ENCODE peak calls at places on chromosomes 11 and 22, in six cellular contexts. One of them, this sample, is unnamed. For H3K27me3, the result is how much of the 10 kb centered on the place peaks cover.

GRCh38 chr11:8110396-8110795 is 29.4 kb downstream of the TUB start:
- DNase-seq in upper lobe of right lung: no peak
- DNase-seq in lower lobe of right lung: no peak
- DNase-seq in H9: no peak
- DNase-seq in fibroblast of lung: no peak
- DNase-seq in CD8-positive, alpha-beta T cell: no peak
- DNase-seq in this sample: no peak

GRCh38 chr22:37330200-37331033 is 48.1 kb downstream of the CYTH4 start:
- DNase-seq in upper lobe of right lung: peak
- DNase-seq in lower lobe of right lung: no peak
- DNase-seq in H9: peak
- DNase-seq in fibroblast of lung: peak
- DNase-seq in CD8-positive, alpha-beta T cell: no peak
- DNase-seq in this sample: peak

GRCh38 chr22:19455033-19455432 is 7.5 kb upstream of the C22orf39 start:
- DNase-seq in upper lobe of right lung: no peak
- DNase-seq in lower lobe of right lung: no peak
- DNase-seq in H9: no peak
- DNase-seq in fibroblast of lung: no peak
- DNase-seq in CD8-positive, alpha-beta T cell: no peak
- DNase-seq in this sample: no peak

GRCh38 chr11:64793271-64794160 is 9.5 kb downstream of the MAP4K2 start:
- DNase-seq in upper lobe of right lung: peak
- DNase-seq in lower lobe of right lung: peak
- DNase-seq in H9: no peak
- DNase-seq in fibroblast of lung: no peak
- DNase-seq in CD8-positive, alpha-beta T cell: no peak
- DNase-seq in this sample: no peak

GRCh38 chr11:37595845-37596244 is 997.8 kb upstream of the RAG2 start:
- DNase-seq in upper lobe of right lung: no peak
- DNase-seq in lower lobe of right lung: no peak
- DNase-seq in H9: no peak
- DNase-seq in fibroblast of lung: peak
- DNase-seq in CD8-positive, alpha-beta T cell: no peak
- DNase-seq in this sample: no peak

GRCh38 chr22:19873138-19873959 is 18.7 kb upstream of the GNB1L start:
- DNase-seq in upper lobe of right lung: peak
- DNase-seq in lower lobe of right lung: peak
- DNase-seq in H9: no peak
- DNase-seq in fibroblast of lung: no peak
- DNase-seq in CD8-positive, alpha-beta T cell: no peak
- DNase-seq in this sample: no peak

GRCh38 chr11:125525303-125525702 is 29.2 kb upstream of the FEZ1 start:
- DNase-seq in upper lobe of right lung: no peak
- DNase-seq in lower lobe of right lung: no peak
- DNase-seq in H9: no peak
- DNase-seq in fibroblast of lung: no peak
- DNase-seq in CD8-positive, alpha-beta T cell: no peak
- DNase-seq in this sample: no peak

GRCh38 chr11:78909386-78909785 is 334.7 kb upstream of the NARS2 start:
- DNase-seq in upper lobe of right lung: no peak
- DNase-seq in lower lobe of right lung: no peak
- DNase-seq in H9: no peak
- DNase-seq in fibroblast of lung: no peak
- DNase-seq in CD8-positive, alpha-beta T cell: no peak
- DNase-seq in this sample: no peak

GRCh38 chr11:112042161-112042960 is 17.2 kb downstream of the DLAT start:
- DNase-seq in upper lobe of right lung: no peak
- DNase-seq in lower lobe of right lung: no peak
- DNase-seq in H9: no peak
- DNase-seq in fibroblast of lung: peak
- DNase-seq in CD8-positive, alpha-beta T cell: no peak
- DNase-seq in this sample: no peak

GRCh38 chr11:38060930-38061329 is 1462.9 kb upstream of the RAG2 start:
- DNase-seq in upper lobe of right lung: no peak
- DNase-seq in lower lobe of right lung: no peak
- DNase-seq in H9: no peak
- DNase-seq in fibroblast of lung: no peak
- DNase-seq in CD8-positive, alpha-beta T cell: no peak
- DNase-seq in this sample: no peak

GRCh38 chr22:19644314-19645223 is 69.7 kb upstream of the SEPTIN5 start:
- DNase-seq in upper lobe of right lung: no peak
- DNase-seq in lower lobe of right lung: no peak
- DNase-seq in H9: peak
- DNase-seq in fibroblast of lung: peak
- DNase-seq in CD8-positive, alpha-beta T cell: no peak
- DNase-seq in this sample: no peak

GRCh38 chr11:26319906-26320305 is 12.0 kb upstream of the ANO3 start:
- DNase-seq in upper lobe of right lung: no peak
- DNase-seq in lower lobe of right lung: no peak
- DNase-seq in H9: peak
- DNase-seq in fibroblast of lung: peak
- DNase-seq in CD8-positive, alpha-beta T cell: no peak
- DNase-seq in this sample: no peak

GRCh38 chr11:58963551-58964075 is 24.3 kb downstream of the GLYATL1 start:
- DNase-seq in upper lobe of right lung: no peak
- DNase-seq in lower lobe of right lung: peak
- DNase-seq in H9: peak
- DNase-seq in fibroblast of lung: peak
- DNase-seq in CD8-positive, alpha-beta T cell: no peak
- DNase-seq in this sample: no peak

GRCh38 chr22:19059481-19060278 is 62.5 kb downstream of the DGCR2 start:
- DNase-seq in upper lobe of right lung: peak
- DNase-seq in lower lobe of right lung: peak
- DNase-seq in H9: no peak
- DNase-seq in fibroblast of lung: no peak
- DNase-seq in CD8-positive, alpha-beta T cell: no peak
- DNase-seq in this sample: no peak

GRCh38 chr11:65353900-65354264 is 669 bp upstream of the TIGD3 start:
- DNase-seq in upper lobe of right lung: no peak
- DNase-seq in lower lobe of right lung: no peak
- DNase-seq in H9: peak
- DNase-seq in fibroblast of lung: no peak
- DNase-seq in CD8-positive, alpha-beta T cell: no peak
- DNase-seq in this sample: no peak

GRCh38 chr11:70397336-70397982 is 870 bp upstream of the CTTN start:
- DNase-seq in upper lobe of right lung: no peak
- DNase-seq in lower lobe of right lung: no peak
- DNase-seq in H9: peak
- DNase-seq in fibroblast of lung: peak
- DNase-seq in CD8-positive, alpha-beta T cell: no peak
- DNase-seq in this sample: no peak

GRCh38 chr22:21591695-21592094 is 24.2 kb downstream of the UBE2L3 start:
- DNase-seq in upper lobe of right lung: peak
- DNase-seq in lower lobe of right lung: peak
- DNase-seq in H9: no peak
- DNase-seq in fibroblast of lung: no peak
- DNase-seq in CD8-positive, alpha-beta T cell: no peak
- DNase-seq in this sample: no peak

GRCh38 chr11:35907648-35908431 is 36.0 kb upstream of the LDLRAD3 start:
- DNase-seq in upper lobe of right lung: no peak
- DNase-seq in lower lobe of right lung: no peak
- DNase-seq in H9: no peak
- DNase-seq in fibroblast of lung: peak
- DNase-seq in CD8-positive, alpha-beta T cell: no peak
- DNase-seq in this sample: peak

GRCh38 chr11:118572914-118573550 is 823 bp downstream of the ARCN1 start:
- DNase-seq in upper lobe of right lung: no peak
- DNase-seq in lower lobe of right lung: no peak
- DNase-seq in H9: no peak
- DNase-seq in fibroblast of lung: peak
- DNase-seq in CD8-positive, alpha-beta T cell: peak
- DNase-seq in this sample: no peak

GRCh38 chr11:97567801-97568200 is 1178.0 kb downstream of the JRKL start:
- DNase-seq in upper lobe of right lung: no peak
- DNase-seq in lower lobe of right lung: no peak
- DNase-seq in H9: no peak
- DNase-seq in fibroblast of lung: no peak
- DNase-seq in CD8-positive, alpha-beta T cell: no peak
- DNase-seq in this sample: no peak

GRCh38 chr11:77471520-77472234 is 2.2 kb downstream of the PAK1 start:
- DNase-seq in upper lobe of right lung: no peak
- DNase-seq in lower lobe of right lung: no peak
- DNase-seq in H9: no peak
- DNase-seq in fibroblast of lung: peak
- DNase-seq in CD8-positive, alpha-beta T cell: no peak
- DNase-seq in this sample: no peak

GRCh38 chr11:84607975-84608787 is 1019.0 kb downstream of the DLG2 start:
- DNase-seq in upper lobe of right lung: no peak
- DNase-seq in lower lobe of right lung: no peak
- DNase-seq in H9: no peak
- DNase-seq in fibroblast of lung: no peak
- DNase-seq in CD8-positive, alpha-beta T cell: no peak
- DNase-seq in this sample: no peak

GRCh38 chr11:84130646-84131427 is 844.7 kb upstream of the CCDC90B start:
- DNase-seq in upper lobe of right lung: no peak
- DNase-seq in lower lobe of right lung: no peak
- DNase-seq in H9: no peak
- DNase-seq in fibroblast of lung: no peak
- DNase-seq in CD8-positive, alpha-beta T cell: no peak
- DNase-seq in this sample: no peak

GRCh38 chr11:75878968-75879367 is 64.0 kb downstream of the UVRAG start:
- DNase-seq in upper lobe of right lung: no peak
- DNase-seq in lower lobe of right lung: no peak
- DNase-seq in H9: no peak
- DNase-seq in fibroblast of lung: no peak
- DNase-seq in CD8-positive, alpha-beta T cell: no peak
- DNase-seq in this sample: no peak

GRCh38 chr11:16917941-16918340 is 96.3 kb downstream of the PLEKHA7 start:
- DNase-seq in upper lobe of right lung: no peak
- DNase-seq in lower lobe of right lung: no peak
- DNase-seq in H9: no peak
- DNase-seq in fibroblast of lung: no peak
- DNase-seq in CD8-positive, alpha-beta T cell: no peak
- DNase-seq in this sample: no peak

GRCh38 chr11:8218409-8218808 is 45.3 kb downstream of the LMO1 start:
- DNase-seq in upper lobe of right lung: no peak
- DNase-seq in lower lobe of right lung: no peak
- DNase-seq in H9: no peak
- DNase-seq in fibroblast of lung: no peak
- DNase-seq in CD8-positive, alpha-beta T cell: no peak
- DNase-seq in this sample: no peak

GRCh38 chr22:49182416-49182815 is 645.3 kb downstream of the BRD1 start:
- DNase-seq in upper lobe of right lung: no peak
- DNase-seq in lower lobe of right lung: peak
- DNase-seq in H9: no peak
- DNase-seq in fibroblast of lung: no peak
- DNase-seq in CD8-positive, alpha-beta T cell: no peak
- DNase-seq in this sample: no peak

GRCh38 chr11:41497974-41498373 is 38.5 kb upstream of the LRRC4C start:
- DNase-seq in upper lobe of right lung: no peak
- DNase-seq in lower lobe of right lung: no peak
- DNase-seq in H9: peak
- DNase-seq in fibroblast of lung: no peak
- DNase-seq in CD8-positive, alpha-beta T cell: no peak
- DNase-seq in this sample: no peak

GRCh38 chr11:64489831-64490441 is 101.1 kb upstream of the SLC22A12 start:
- DNase-seq in upper lobe of right lung: peak
- DNase-seq in lower lobe of right lung: peak
- DNase-seq in H9: peak
- DNase-seq in fibroblast of lung: peak
- DNase-seq in CD8-positive, alpha-beta T cell: peak
- DNase-seq in this sample: peak

DNA sequence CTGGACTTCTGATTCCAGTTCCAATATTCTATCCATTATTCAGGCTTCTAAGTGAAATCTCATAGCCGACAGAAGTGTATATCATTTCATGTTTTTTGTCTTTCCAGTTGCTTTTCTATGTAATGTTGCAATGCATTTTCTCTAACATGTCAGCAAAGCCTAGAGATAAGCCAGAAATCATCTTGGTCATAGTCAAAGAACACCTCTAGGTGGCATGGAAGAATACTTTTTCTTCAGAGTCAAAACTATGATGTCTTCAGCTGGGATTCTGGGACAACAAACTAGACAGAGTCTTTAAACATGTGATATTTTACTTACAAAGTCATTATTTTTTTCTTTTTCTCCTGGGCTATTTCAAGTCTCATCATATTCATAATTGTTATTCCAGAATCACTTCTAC is 4.4 kb downstream of the GAS2 start:
- DNase-seq in upper lobe of right lung: no peak
- DNase-seq in lower lobe of right lung: no peak
- DNase-seq in H9: no peak
- DNase-seq in fibroblast of lung: peak
- DNase-seq in CD8-positive, alpha-beta T cell: no peak
- DNase-seq in this sample: no peak
- TF ChIP-seq CTCF in upper lobe of right lung: no peak
- TF ChIP-seq CTCF in lower lobe of right lung: no peak
- TF ChIP-seq CTCF in H9: peak
- TF ChIP-seq CTCF in fibroblast of lung: no peak
- TF ChIP-seq CTCF in CD8-positive, alpha-beta T cell: no peak
- TF ChIP-seq CTCF in this sample: peak

GRCh38 chr22:47055461-47055860 is 293.0 kb downstream of the TBC1D22A start:
- DNase-seq in upper lobe of right lung: no peak
- DNase-seq in lower lobe of right lung: peak
- DNase-seq in H9: no peak
- DNase-seq in fibroblast of lung: no peak
- DNase-seq in CD8-positive, alpha-beta T cell: no peak
- DNase-seq in this sample: no peak
- H3K27me3 ChIP-seq in upper lobe of right lung: under half
- H3K27me3 ChIP-seq in lower lobe of right lung: under half
- H3K27me3 ChIP-seq in H9: under half
- H3K27me3 ChIP-seq in fibroblast of lung: under half
- H3K27me3 ChIP-seq in CD8-positive, alpha-beta T cell: under half
- H3K27me3 ChIP-seq in this sample: under half

GRCh38 chr11:3831378-3832239 is 9.2 kb downstream of the RHOG start:
- DNase-seq in upper lobe of right lung: peak
- DNase-seq in lower lobe of right lung: peak
- DNase-seq in H9: no peak
- DNase-seq in fibroblast of lung: no peak
- DNase-seq in CD8-positive, alpha-beta T cell: no peak
- DNase-seq in this sample: no peak
- TF ChIP-seq CTCF in upper lobe of right lung: no peak
- TF ChIP-seq CTCF in lower lobe of right lung: no peak
- TF ChIP-seq CTCF in H9: no peak
- TF ChIP-seq CTCF in fibroblast of lung: no peak
- TF ChIP-seq CTCF in CD8-positive, alpha-beta T cell: no peak
- TF ChIP-seq CTCF in this sample: no peak

DNA sequence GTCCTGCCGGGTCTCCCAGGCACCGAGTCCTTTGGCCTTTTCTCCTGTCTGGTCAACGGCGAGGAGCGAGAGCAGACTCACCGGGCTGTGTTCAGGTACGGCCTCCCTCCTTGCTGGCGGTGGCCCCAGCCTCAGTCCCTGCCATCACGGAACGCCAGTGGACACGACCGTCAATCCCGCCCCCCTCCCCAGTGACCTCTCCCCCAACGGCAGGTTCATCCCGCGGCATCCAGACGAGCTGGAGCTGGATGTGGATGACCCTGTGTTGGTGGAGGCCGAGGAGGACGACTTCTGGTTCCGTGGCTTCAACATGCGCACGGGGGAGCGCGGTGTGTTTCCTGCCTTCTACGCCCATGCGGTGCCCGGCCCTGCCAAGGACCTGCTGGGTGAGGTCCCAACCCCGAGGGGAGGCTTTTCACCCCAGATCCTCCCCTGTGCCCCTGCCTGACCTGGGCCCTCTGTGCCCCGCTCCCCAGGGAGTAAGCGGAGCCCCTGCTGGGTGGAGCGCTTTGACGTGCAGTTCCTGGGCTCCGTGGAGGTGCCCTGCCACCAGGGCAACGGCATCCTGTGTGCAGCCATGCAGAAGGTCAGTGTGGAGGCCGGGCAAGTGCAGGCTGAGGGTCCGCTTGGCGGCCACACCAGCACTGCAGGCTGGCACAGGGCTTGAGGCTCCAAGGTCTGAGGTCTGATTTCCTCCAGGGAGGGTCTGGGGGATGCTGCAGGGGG is 4.9 kb downstream of the MAPK8IP2 start:
- DNase-seq in upper lobe of right lung: no peak
- DNase-seq in lower lobe of right lung: no peak
- DNase-seq in H9: no peak
- DNase-seq in fibroblast of lung: no peak
- DNase-seq in CD8-positive, alpha-beta T cell: no peak
- DNase-seq in this sample: no peak
- H3K27me3 ChIP-seq in upper lobe of right lung: under half
- H3K27me3 ChIP-seq in lower lobe of right lung: under half
- H3K27me3 ChIP-seq in H9: under half
- H3K27me3 ChIP-seq in fibroblast of lung: under half
- H3K27me3 ChIP-seq in CD8-positive, alpha-beta T cell: under half
- H3K27me3 ChIP-seq in this sample: under half

This sample was measured in GM06990.